ENCODE peak calls at places on chromosomes 7 and 10, in four cellular contexts. X is renal cortical epithelial cell, O is NCI-H2171, L is fibroblast of villous mesenchyme. F is an unnamed sample.

GRCh38 chr10:58335306-58336005 is 650 bp downstream of the UBE2D1 start:
- DNase-seq in X (peak; percentile 70), O (no peak), L (peak; percentile 32), F (peak; percentile 23)

GRCh38 chr10:101935431-101935830 is 91.8 kb upstream of the KCNIP2 start:
- DNase-seq in X (no peak), O (no peak), L (no peak), F (no peak)

GRCh38 chr10:72612203-72612826 is 13.6 kb downstream of the MICU1 start:
- DNase-seq in X (peak; percentile 53), O (peak; percentile 82), L (peak; percentile 22), F (no peak)

GRCh38 chr7:25407053-25407452 is 178.8 kb upstream of the NPVF start:
- DNase-seq in X (no peak), O (no peak), L (no peak), F (no peak)

GRCh38 chr10:42754155-42755027 is 28.2 kb upstream of the BMS1 start:
- DNase-seq in X (no peak), O (no peak), L (peak; percentile 27), F (no peak)

GRCh38 chr7:16982640-16983103 is 100.9 kb upstream of the AGR3 start:
- DNase-seq in X (peak; percentile 70), O (peak; percentile 19), L (peak; percentile 66), F (no peak)

GRCh38 chr7:81645435-81645834 is 124.4 kb downstream of the HGF start:
- DNase-seq in X (no peak), O (no peak), L (no peak), F (no peak)

GRCh38 chr7:11539853-11540252 is 292.1 kb downstream of the THSD7A start:
- DNase-seq in X (no peak), O (no peak), L (peak; percentile 63), F (peak; percentile 12)

GRCh38 chr10:93267521-93267920 is 193.8 kb downstream of the CYP26A1 start:
- DNase-seq in X (no peak), O (no peak), L (no peak), F (no peak)

GRCh38 chr7:99196536-99197288 is 11.2 kb downstream of the KPNA7 start:
- DNase-seq in X (peak; percentile 72), O (no peak), L (no peak), F (no peak)

GRCh38 chr10:60810437-60811182 is 32.3 kb downstream of the CDK1 start:
- DNase-seq in X (peak; percentile 80), O (no peak), L (peak; percentile 82), F (peak; percentile 43)

GRCh38 chr10:21912583-21912982 is 90.9 kb downstream of the DNAJC1 start:
- DNase-seq in X (no peak), O (no peak), L (no peak), F (no peak)

GRCh38 chr10:86599041-86599440 is 55.3 kb upstream of the OPN4 start:
- DNase-seq in X (no peak), O (no peak), L (peak; percentile 24), F (no peak)

GRCh38 chr10:110619514-110619913 is 24.6 kb upstream of the RBM20 start:
- DNase-seq in X (no peak), O (no peak), L (no peak), F (no peak)

GRCh38 chr7:28350610-28351009 is 61.7 kb upstream of the CREB5 start:
- DNase-seq in X (no peak), O (no peak), L (no peak), F (no peak)